ENCODE peak calls at places on chromosomes 6 and 20, in four cellular contexts. S is GM12878, X is K562, E is IMR-90. U is an unnamed sample. For H3K36me3, the result is how much of the 10 kb centered on the place peaks cover.

GRCh38 chr20:36175475-36175995 is 21.0 kb downstream of the EPB41L1 start:
- DNase-seq in X (no peak), S (no peak), E (no peak), U (no peak)

GRCh38 chr6:29626948-29627761 is 5.8 kb downstream of the GABBR1 start:
- DNase-seq in X (no peak), E (no peak), S (no peak), U (peak)

GRCh38 chr6:105851181-105851580 is 235.0 kb upstream of the PRDM1 start:
- DNase-seq in X (no peak), S (no peak), E (peak), U (no peak)

GRCh38 chr20:24741673-24742072 is 207.4 kb upstream of the CST7 start:
- DNase-seq in S (no peak), X (no peak), E (no peak), U (no peak)

GRCh38 chr6:41434803-41435470 is 99.5 kb downstream of the NCR2 start:
- DNase-seq in E (no peak), X (no peak), S (no peak), U (no peak)

GRCh38 chr6:28153546-28153945 is 11.9 kb downstream of the ZKSCAN8 start:
- DNase-seq in E (no peak), X (no peak), S (no peak), U (no peak)

GRCh38 chr6:163392533-163392932 is 22.0 kb upstream of the QKI start:
- DNase-seq in S (no peak), E (peak), X (peak), U (no peak)

GRCh38 chr6:35166160-35166919 is 25.2 kb upstream of the TCP11 start:
- DNase-seq in E (no peak), S (no peak), X (no peak), U (no peak)

GRCh38 chr20:35702051-35702823 is 3.0 kb downstream of the ROMO1 start:
- DNase-seq in X (no peak), S (no peak), E (peak), U (no peak)

GRCh38 chr6:117986401-117986800 is 79.3 kb downstream of the SLC35F1 start:
- DNase-seq in S (no peak), X (no peak), E (no peak), U (no peak)

GRCh38 chr6:136088693-136089092 is 161.4 kb downstream of the MTFR2 start:
- DNase-seq in S (no peak), X (no peak), E (no peak), U (no peak)

GRCh38 chr6:17193376-17193775 is 87.8 kb upstream of the RBM24 start:
- DNase-seq in E (no peak), X (no peak), S (no peak), U (no peak)

GRCh38 chr6:11325431-11325830 is 93.0 kb upstream of the NEDD9 start:
- DNase-seq in S (no peak), X (no peak), E (no peak), U (no peak)

GRCh38 chr6:142132625-142133024 is at the start of gene GJE1:
- DNase-seq in S (no peak), E (no peak), X (no peak), U (no peak)

GRCh38 chr6:107707346-107708270 is 116.5 kb downstream of the SCML4 start:
- DNase-seq in X (no peak), E (no peak), S (no peak), U (no peak)

GRCh38 chr6:35015996-35016395 is 125.1 kb downstream of the TCP11 start:
- DNase-seq in E (peak), S (no peak), X (no peak), U (no peak)

GRCh38 chr6:119110601-119111548 is 32.4 kb upstream of the FAM184A start:
- DNase-seq in E (peak), S (peak), X (peak), U (peak)

GRCh38 chr20:33604991-33605370 is 57.1 kb upstream of the C20orf144 start:
- DNase-seq in S (no peak), E (no peak), X (no peak), U (no peak)

GRCh38 chr6:169996652-169997051 is 245.2 kb downstream of the ERMARD start:
- DNase-seq in X (no peak), S (no peak), E (no peak), U (no peak)

GRCh38 chr6:26465776-26466175 is 8.0 kb downstream of the BTN2A1 start:
- DNase-seq in X (no peak), E (no peak), S (no peak), U (no peak)
- H3K36me3 ChIP-seq in X (half or more), E (half or more), S (under half), U (half or more)

GRCh38 chr20:60222497-60222896 is 264.3 kb downstream of the CDH26 start:
- DNase-seq in S (no peak), E (no peak), X (no peak), U (no peak)

GRCh38 chr20:60228255-60228654 is 270.0 kb downstream of the CDH26 start:
- DNase-seq in S (no peak), E (no peak), X (no peak), U (no peak)

GRCh38 chr20:60221593-60221992 is 263.4 kb downstream of the CDH26 start:
- DNase-seq in S (no peak), E (no peak), X (no peak), U (no peak)

GRCh38 chr20:60223174-60223573 is 265.0 kb downstream of the CDH26 start:
- DNase-seq in X (no peak), E (no peak), S (no peak), U (no peak)

DNA sequence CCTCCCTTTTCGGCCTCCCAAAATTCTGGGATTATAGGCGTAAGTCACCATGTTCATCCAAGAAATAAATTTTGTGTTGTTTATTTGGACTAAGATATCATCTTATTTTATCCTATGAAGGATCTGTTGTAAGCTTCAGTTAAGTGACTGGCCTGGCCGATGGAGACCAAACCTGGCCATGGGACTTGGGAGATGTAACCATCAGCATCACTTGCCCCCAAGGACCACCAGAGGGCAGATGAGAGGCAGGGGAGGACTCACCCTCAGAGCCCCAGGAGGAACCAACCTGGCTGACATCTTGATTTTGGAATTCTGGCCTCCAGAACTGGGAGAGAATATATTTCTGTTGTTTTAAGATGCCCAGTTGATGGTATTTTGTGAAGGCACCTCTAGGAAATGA is 266.7 kb downstream of the CDH26 start:
- DNase-seq in X (peak), E (no peak), S (no peak), U (peak)
- TF ChIP-seq RCOR1 in X (peak), E (no peak), S (no peak), U (no peak)

GRCh38 chr20:54107181-54107580 is 36.8 kb upstream of the BCAS1 start:
- DNase-seq in X (no peak), S (no peak), E (no peak), U (no peak)

GRCh38 chr20:54107600-54108393 is 37.4 kb upstream of the BCAS1 start:
- DNase-seq in E (no peak), S (no peak), X (no peak), U (no peak)

GRCh38 chr20:54108394-54108643 is 37.9 kb upstream of the BCAS1 start:
- DNase-seq in S (no peak), X (no peak), E (no peak), U (no peak)

GRCh38 chr20:54110041-54110440 is 39.6 kb upstream of the BCAS1 start:
- DNase-seq in S (no peak), X (no peak), E (no peak), U (no peak)

GRCh38 chr20:54108817-54109216 is 38.4 kb upstream of the BCAS1 start:
- DNase-seq in S (no peak), E (no peak), X (no peak), U (no peak)
- H3K36me3 ChIP-seq in S (under half), E (under half), X (under half), U (under half)

GRCh38 chr20:4509825-4510522 is 211.7 kb upstream of the PRND start:
- DNase-seq in E (peak), S (no peak), X (no peak), U (no peak)
- TF ChIP-seq RCOR1 in E (no peak), S (no peak), X (no peak), U (no peak)

DNA sequence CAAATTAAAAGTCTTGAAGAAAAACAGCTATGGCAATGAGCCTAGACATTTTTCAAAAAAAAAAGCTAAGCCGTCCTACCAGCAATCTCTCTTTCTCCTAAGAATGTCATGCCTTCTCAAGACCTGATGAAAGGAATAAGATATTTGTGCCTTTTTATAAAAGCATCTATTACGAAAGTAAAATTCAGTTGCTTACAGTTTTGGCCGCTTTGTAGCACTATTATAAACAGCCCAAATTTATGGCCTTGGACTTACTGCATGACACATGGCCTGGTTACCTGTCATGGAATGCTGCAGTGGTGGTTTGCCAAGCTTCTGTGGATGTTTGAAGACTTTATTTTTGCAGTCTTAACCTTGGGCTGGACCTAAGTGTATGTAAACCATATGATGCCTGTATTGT is 22.2 kb upstream of the VAPB start:
- DNase-seq in S (no peak), E (peak), X (no peak), U (no peak)
- H3K36me3 ChIP-seq in S (under half), E (under half), X (under half), U (under half)

GRCh38 chr6:154637392-154637791 is 95.8 kb upstream of the SCAF8 start:
- DNase-seq in S (no peak), E (no peak), X (no peak), U (no peak)

GRCh38 chr6:154638369-154638768 is 94.8 kb upstream of the SCAF8 start:
- DNase-seq in S (no peak), X (no peak), E (peak), U (no peak)
- TF ChIP-seq RCOR1 in S (no peak), X (no peak), E (no peak), U (no peak)

DNA sequence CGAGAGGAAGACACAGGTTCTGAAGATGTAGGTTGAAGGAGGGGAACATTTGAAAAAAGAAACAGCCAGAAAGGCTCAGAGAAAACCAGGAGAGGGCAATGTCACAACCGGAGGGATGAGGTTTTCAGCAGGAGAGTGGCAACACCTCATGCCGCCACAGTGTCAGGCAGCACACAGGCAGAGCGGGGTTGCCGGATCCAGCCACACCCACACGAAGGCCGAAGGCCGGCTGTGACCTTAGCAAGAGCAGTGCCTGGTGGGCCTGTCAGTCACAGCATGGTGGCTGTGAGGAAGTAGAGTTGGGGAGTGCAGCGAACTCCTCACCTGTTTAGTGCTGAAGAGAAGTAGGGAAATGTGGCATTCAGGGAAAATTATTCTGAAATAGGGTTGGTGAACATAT is 14.0 kb downstream of the HDDC2 start:
- DNase-seq in S (no peak), X (no peak), E (no peak), U (no peak)
- H3K36me3 ChIP-seq in S (under half), X (half or more), E (under half), U (under half)

GRCh38 chr6:84224251-84224650 is 3.2 kb downstream of the CEP162 start:
- DNase-seq in X (no peak), E (no peak), S (no peak), U (no peak)

GRCh38 chr6:84227044-84227433 is 404 bp downstream of the CEP162 start:
- DNase-seq in E (no peak), S (no peak), X (no peak), U (no peak)

GRCh38 chr6:84220809-84221409 is 6.5 kb downstream of the CEP162 start:
- DNase-seq in X (peak), E (peak), S (no peak), U (peak)

GRCh38 chr6:84218091-84218490 is 9.4 kb downstream of the CEP162 start:
- DNase-seq in S (no peak), X (no peak), E (no peak), U (no peak)

GRCh38 chr6:84222426-84222825 is 5.0 kb downstream of the CEP162 start:
- DNase-seq in E (no peak), S (no peak), X (no peak), U (no peak)
- TF ChIP-seq RCOR1 in E (no peak), S (no peak), X (no peak), U (no peak)

GRCh38 chr20:53224851-53225250 is 252.7 kb downstream of the TSHZ2 start:
- DNase-seq in X (no peak), E (peak), S (no peak), U (no peak)
- H3K36me3 ChIP-seq in X (under half), E (under half), S (under half), U (under half)

U was measured in SK-N-SH.